ENCODE peak calls at places on chromosomes 3 and 15, in nine cellular contexts. One of them, this sample, is unnamed.

GRCh38 chr3:127674793-127675189 is 2.0 kb downstream of the ABTB1 start:
- DNase-seq in trophoblast cell: no peak
- DNase-seq in right lobe of liver: peak; percentile 14
- DNase-seq in retinal pigment epithelial cell: no peak
- DNase-seq in NAMALWA: no peak
- DNase-seq in BE2C: peak; percentile 3
- DNase-seq in stimulated activated CD4-positive, alpha-beta T cell treated with anti-CD3 and anti-CD28 coated beads, Interleukin-12 subunit alpha, Interleukin-12 subunit beta, amount 100 ng/mL, for 24 hours: no peak
- DNase-seq in GM12892: no peak
- DNase-seq in neural progenitor cell: no peak
- DNase-seq in this sample: no peak

GRCh38 chr3:114364806-114365205 is 71.0 kb downstream of the TIGIT start:
- DNase-seq in GM12892: no peak
- DNase-seq in NAMALWA: no peak
- DNase-seq in right lobe of liver: no peak
- DNase-seq in stimulated activated CD4-positive, alpha-beta T cell treated with anti-CD3 and anti-CD28 coated beads, Interleukin-12 subunit alpha, Interleukin-12 subunit beta, amount 100 ng/mL, for 24 hours: no peak
- DNase-seq in trophoblast cell: no peak
- DNase-seq in neural progenitor cell: peak; percentile 10
- DNase-seq in BE2C: no peak
- DNase-seq in retinal pigment epithelial cell: no peak
- DNase-seq in this sample: no peak

GRCh38 chr3:179194931-179195330 is 46.8 kb downstream of the PIK3CA start:
- DNase-seq in GM12892: no peak
- DNase-seq in NAMALWA: no peak
- DNase-seq in trophoblast cell: peak; percentile 78
- DNase-seq in neural progenitor cell: no peak
- DNase-seq in retinal pigment epithelial cell: no peak
- DNase-seq in right lobe of liver: no peak
- DNase-seq in BE2C: no peak
- DNase-seq in stimulated activated CD4-positive, alpha-beta T cell treated with anti-CD3 and anti-CD28 coated beads, Interleukin-12 subunit alpha, Interleukin-12 subunit beta, amount 100 ng/mL, for 24 hours: no peak
- DNase-seq in this sample: no peak

GRCh38 chr3:44509393-44509921 is 32.0 kb upstream of the ZNF445 start:
- DNase-seq in retinal pigment epithelial cell: no peak
- DNase-seq in neural progenitor cell: peak; percentile 56
- DNase-seq in GM12892: no peak
- DNase-seq in stimulated activated CD4-positive, alpha-beta T cell treated with anti-CD3 and anti-CD28 coated beads, Interleukin-12 subunit alpha, Interleukin-12 subunit beta, amount 100 ng/mL, for 24 hours: no peak
- DNase-seq in right lobe of liver: no peak
- DNase-seq in trophoblast cell: no peak
- DNase-seq in NAMALWA: no peak
- DNase-seq in BE2C: no peak
- DNase-seq in this sample: no peak

GRCh38 chr3:184629555-184630160 is 68.1 kb downstream of the EPHB3 start:
- DNase-seq in right lobe of liver: no peak
- DNase-seq in retinal pigment epithelial cell: no peak
- DNase-seq in trophoblast cell: no peak
- DNase-seq in NAMALWA: no peak
- DNase-seq in stimulated activated CD4-positive, alpha-beta T cell treated with anti-CD3 and anti-CD28 coated beads, Interleukin-12 subunit alpha, Interleukin-12 subunit beta, amount 100 ng/mL, for 24 hours: no peak
- DNase-seq in GM12892: no peak
- DNase-seq in BE2C: peak; percentile 27
- DNase-seq in neural progenitor cell: peak; percentile 77
- DNase-seq in this sample: no peak

GRCh38 chr15:85406916-85407315 is 26.5 kb downstream of the AKAP13 start:
- DNase-seq in NAMALWA: no peak
- DNase-seq in trophoblast cell: peak; percentile 60
- DNase-seq in neural progenitor cell: no peak
- DNase-seq in stimulated activated CD4-positive, alpha-beta T cell treated with anti-CD3 and anti-CD28 coated beads, Interleukin-12 subunit alpha, Interleukin-12 subunit beta, amount 100 ng/mL, for 24 hours: no peak
- DNase-seq in BE2C: no peak
- DNase-seq in retinal pigment epithelial cell: no peak
- DNase-seq in right lobe of liver: no peak
- DNase-seq in GM12892: no peak
- DNase-seq in this sample: no peak

GRCh38 chr3:53837331-53837730 is 8.9 kb downstream of the CHDH start:
- DNase-seq in NAMALWA: no peak
- DNase-seq in BE2C: no peak
- DNase-seq in neural progenitor cell: no peak
- DNase-seq in trophoblast cell: no peak
- DNase-seq in stimulated activated CD4-positive, alpha-beta T cell treated with anti-CD3 and anti-CD28 coated beads, Interleukin-12 subunit alpha, Interleukin-12 subunit beta, amount 100 ng/mL, for 24 hours: no peak
- DNase-seq in retinal pigment epithelial cell: no peak
- DNase-seq in GM12892: no peak
- DNase-seq in right lobe of liver: no peak
- DNase-seq in this sample: peak; percentile 84

GRCh38 chr3:138459619-138460535 is 25.5 kb downstream of the ESYT3 start:
- DNase-seq in neural progenitor cell: no peak
- DNase-seq in NAMALWA: no peak
- DNase-seq in trophoblast cell: no peak
- DNase-seq in right lobe of liver: no peak
- DNase-seq in stimulated activated CD4-positive, alpha-beta T cell treated with anti-CD3 and anti-CD28 coated beads, Interleukin-12 subunit alpha, Interleukin-12 subunit beta, amount 100 ng/mL, for 24 hours: no peak
- DNase-seq in GM12892: no peak
- DNase-seq in BE2C: no peak
- DNase-seq in retinal pigment epithelial cell: no peak
- DNase-seq in this sample: peak; percentile 36

GRCh38 chr3:45426161-45426560 is 37.8 kb downstream of the LARS2 start:
- DNase-seq in stimulated activated CD4-positive, alpha-beta T cell treated with anti-CD3 and anti-CD28 coated beads, Interleukin-12 subunit alpha, Interleukin-12 subunit beta, amount 100 ng/mL, for 24 hours: no peak
- DNase-seq in neural progenitor cell: peak; percentile 73
- DNase-seq in BE2C: no peak
- DNase-seq in NAMALWA: no peak
- DNase-seq in right lobe of liver: no peak
- DNase-seq in retinal pigment epithelial cell: no peak
- DNase-seq in trophoblast cell: no peak
- DNase-seq in GM12892: no peak
- DNase-seq in this sample: peak; percentile 63

GRCh38 chr3:59327324-59327939 is 277.6 kb upstream of the CFAP20DC start:
- DNase-seq in trophoblast cell: no peak
- DNase-seq in right lobe of liver: no peak
- DNase-seq in retinal pigment epithelial cell: peak; percentile 99
- DNase-seq in stimulated activated CD4-positive, alpha-beta T cell treated with anti-CD3 and anti-CD28 coated beads, Interleukin-12 subunit alpha, Interleukin-12 subunit beta, amount 100 ng/mL, for 24 hours: no peak
- DNase-seq in GM12892: no peak
- DNase-seq in NAMALWA: no peak
- DNase-seq in BE2C: no peak
- DNase-seq in neural progenitor cell: peak; percentile 68
- DNase-seq in this sample: no peak

GRCh38 chr3:194225988-194226663 is 90.2 kb downstream of the HES1 start:
- DNase-seq in retinal pigment epithelial cell: no peak
- DNase-seq in GM12892: no peak
- DNase-seq in NAMALWA: no peak
- DNase-seq in BE2C: no peak
- DNase-seq in stimulated activated CD4-positive, alpha-beta T cell treated with anti-CD3 and anti-CD28 coated beads, Interleukin-12 subunit alpha, Interleukin-12 subunit beta, amount 100 ng/mL, for 24 hours: no peak
- DNase-seq in neural progenitor cell: no peak
- DNase-seq in trophoblast cell: no peak
- DNase-seq in right lobe of liver: no peak
- DNase-seq in this sample: no peak

GRCh38 chr3:127410678-127411077 is 122.8 kb upstream of the PRR20G start:
- DNase-seq in GM12892: no peak
- DNase-seq in right lobe of liver: no peak
- DNase-seq in NAMALWA: no peak
- DNase-seq in stimulated activated CD4-positive, alpha-beta T cell treated with anti-CD3 and anti-CD28 coated beads, Interleukin-12 subunit alpha, Interleukin-12 subunit beta, amount 100 ng/mL, for 24 hours: no peak
- DNase-seq in trophoblast cell: no peak
- DNase-seq in BE2C: no peak
- DNase-seq in retinal pigment epithelial cell: no peak
- DNase-seq in neural progenitor cell: no peak
- DNase-seq in this sample: no peak

GRCh38 chr3:169286992-169287391 is 376.5 kb downstream of the MECOM start:
- DNase-seq in NAMALWA: no peak
- DNase-seq in retinal pigment epithelial cell: no peak
- DNase-seq in trophoblast cell: no peak
- DNase-seq in right lobe of liver: no peak
- DNase-seq in GM12892: no peak
- DNase-seq in BE2C: peak; percentile 23
- DNase-seq in neural progenitor cell: no peak
- DNase-seq in stimulated activated CD4-positive, alpha-beta T cell treated with anti-CD3 and anti-CD28 coated beads, Interleukin-12 subunit alpha, Interleukin-12 subunit beta, amount 100 ng/mL, for 24 hours: no peak
- DNase-seq in this sample: no peak

GRCh38 chr3:69079269-69080159 is 651 bp downstream of the UBA3 start:
- DNase-seq in right lobe of liver: peak; percentile 35
- DNase-seq in BE2C: peak; percentile 33
- DNase-seq in stimulated activated CD4-positive, alpha-beta T cell treated with anti-CD3 and anti-CD28 coated beads, Interleukin-12 subunit alpha, Interleukin-12 subunit beta, amount 100 ng/mL, for 24 hours: no peak
- DNase-seq in GM12892: no peak
- DNase-seq in neural progenitor cell: peak; percentile 62
- DNase-seq in NAMALWA: peak; percentile 18
- DNase-seq in trophoblast cell: no peak
- DNase-seq in retinal pigment epithelial cell: no peak
- DNase-seq in this sample: no peak

GRCh38 chr3:43814461-43814860 is 123.7 kb downstream of the ABHD5 start:
- DNase-seq in trophoblast cell: no peak
- DNase-seq in GM12892: no peak
- DNase-seq in right lobe of liver: no peak
- DNase-seq in stimulated activated CD4-positive, alpha-beta T cell treated with anti-CD3 and anti-CD28 coated beads, Interleukin-12 subunit alpha, Interleukin-12 subunit beta, amount 100 ng/mL, for 24 hours: no peak
- DNase-seq in retinal pigment epithelial cell: no peak
- DNase-seq in neural progenitor cell: no peak
- DNase-seq in BE2C: no peak
- DNase-seq in NAMALWA: no peak
- DNase-seq in this sample: no peak

GRCh38 chr3:76997733-76998132 is 42.2 kb upstream of the ROBO2 start:
- DNase-seq in neural progenitor cell: no peak
- DNase-seq in retinal pigment epithelial cell: no peak
- DNase-seq in GM12892: no peak
- DNase-seq in stimulated activated CD4-positive, alpha-beta T cell treated with anti-CD3 and anti-CD28 coated beads, Interleukin-12 subunit alpha, Interleukin-12 subunit beta, amount 100 ng/mL, for 24 hours: no peak
- DNase-seq in BE2C: no peak
- DNase-seq in trophoblast cell: no peak
- DNase-seq in right lobe of liver: no peak
- DNase-seq in NAMALWA: no peak
- DNase-seq in this sample: no peak

GRCh38 chr3:123745184-123745855 is 138.8 kb downstream of the MYLK start:
- DNase-seq in retinal pigment epithelial cell: no peak
- DNase-seq in neural progenitor cell: no peak
- DNase-seq in GM12892: no peak
- DNase-seq in BE2C: no peak
- DNase-seq in stimulated activated CD4-positive, alpha-beta T cell treated with anti-CD3 and anti-CD28 coated beads, Interleukin-12 subunit alpha, Interleukin-12 subunit beta, amount 100 ng/mL, for 24 hours: no peak
- DNase-seq in right lobe of liver: no peak
- DNase-seq in NAMALWA: no peak
- DNase-seq in trophoblast cell: no peak
- DNase-seq in this sample: no peak

GRCh38 chr3:66910721-66911120 is 87.4 kb upstream of the KBTBD8 start:
- DNase-seq in NAMALWA: no peak
- DNase-seq in GM12892: no peak
- DNase-seq in neural progenitor cell: no peak
- DNase-seq in right lobe of liver: no peak
- DNase-seq in trophoblast cell: no peak
- DNase-seq in stimulated activated CD4-positive, alpha-beta T cell treated with anti-CD3 and anti-CD28 coated beads, Interleukin-12 subunit alpha, Interleukin-12 subunit beta, amount 100 ng/mL, for 24 hours: no peak
- DNase-seq in BE2C: no peak
- DNase-seq in retinal pigment epithelial cell: no peak
- DNase-seq in this sample: no peak

GRCh38 chr15:73344051-73344450 is 24.7 kb downstream of the HCN4 start:
- DNase-seq in retinal pigment epithelial cell: no peak
- DNase-seq in right lobe of liver: no peak
- DNase-seq in BE2C: no peak
- DNase-seq in NAMALWA: no peak
- DNase-seq in stimulated activated CD4-positive, alpha-beta T cell treated with anti-CD3 and anti-CD28 coated beads, Interleukin-12 subunit alpha, Interleukin-12 subunit beta, amount 100 ng/mL, for 24 hours: no peak
- DNase-seq in neural progenitor cell: no peak
- DNase-seq in GM12892: no peak
- DNase-seq in trophoblast cell: no peak
- DNase-seq in this sample: no peak

GRCh38 chr15:40274350-40275274 is 8.3 kb downstream of the ANKRD63 start:
- DNase-seq in neural progenitor cell: peak; percentile 92
- DNase-seq in NAMALWA: peak; percentile 90
- DNase-seq in right lobe of liver: peak; percentile 85
- DNase-seq in trophoblast cell: peak; percentile 75
- DNase-seq in retinal pigment epithelial cell: no peak
- DNase-seq in stimulated activated CD4-positive, alpha-beta T cell treated with anti-CD3 and anti-CD28 coated beads, Interleukin-12 subunit alpha, Interleukin-12 subunit beta, amount 100 ng/mL, for 24 hours: peak; percentile 75
- DNase-seq in GM12892: peak; percentile 80
- DNase-seq in BE2C: peak; percentile 86
- DNase-seq in this sample: peak; percentile 85

GRCh38 chr15:78372880-78373279 is 32.7 kb downstream of the CRABP1 start:
- DNase-seq in GM12892: no peak
- DNase-seq in retinal pigment epithelial cell: no peak
- DNase-seq in BE2C: no peak
- DNase-seq in NAMALWA: no peak
- DNase-seq in right lobe of liver: peak; percentile 69
- DNase-seq in trophoblast cell: no peak
- DNase-seq in neural progenitor cell: no peak
- DNase-seq in stimulated activated CD4-positive, alpha-beta T cell treated with anti-CD3 and anti-CD28 coated beads, Interleukin-12 subunit alpha, Interleukin-12 subunit beta, amount 100 ng/mL, for 24 hours: no peak
- DNase-seq in this sample: no peak

GRCh38 chr3:131485116-131485515 is 17.7 kb downstream of the MRPL3 start:
- DNase-seq in neural progenitor cell: no peak
- DNase-seq in NAMALWA: no peak
- DNase-seq in right lobe of liver: no peak
- DNase-seq in retinal pigment epithelial cell: peak; percentile 22
- DNase-seq in BE2C: no peak
- DNase-seq in trophoblast cell: no peak
- DNase-seq in GM12892: no peak
- DNase-seq in stimulated activated CD4-positive, alpha-beta T cell treated with anti-CD3 and anti-CD28 coated beads, Interleukin-12 subunit alpha, Interleukin-12 subunit beta, amount 100 ng/mL, for 24 hours: no peak
- DNase-seq in this sample: no peak

GRCh38 chr3:70737656-70738309 is 425.3 kb upstream of the MDFIC2 start:
- DNase-seq in right lobe of liver: no peak
- DNase-seq in trophoblast cell: no peak
- DNase-seq in stimulated activated CD4-positive, alpha-beta T cell treated with anti-CD3 and anti-CD28 coated beads, Interleukin-12 subunit alpha, Interleukin-12 subunit beta, amount 100 ng/mL, for 24 hours: no peak
- DNase-seq in GM12892: no peak
- DNase-seq in NAMALWA: no peak
- DNase-seq in neural progenitor cell: no peak
- DNase-seq in retinal pigment epithelial cell: no peak
- DNase-seq in BE2C: no peak
- DNase-seq in this sample: no peak

GRCh38 chr15:48021336-48022086 is 99.3 kb upstream of the SLC24A5 start:
- DNase-seq in retinal pigment epithelial cell: peak; percentile 41
- DNase-seq in GM12892: no peak
- DNase-seq in stimulated activated CD4-positive, alpha-beta T cell treated with anti-CD3 and anti-CD28 coated beads, Interleukin-12 subunit alpha, Interleukin-12 subunit beta, amount 100 ng/mL, for 24 hours: no peak
- DNase-seq in right lobe of liver: no peak
- DNase-seq in neural progenitor cell: no peak
- DNase-seq in trophoblast cell: peak; percentile 21
- DNase-seq in BE2C: no peak
- DNase-seq in NAMALWA: no peak
- DNase-seq in this sample: no peak

GRCh38 chr3:134860141-134860540 is 65.1 kb downstream of the EPHB1 start:
- DNase-seq in neural progenitor cell: no peak
- DNase-seq in NAMALWA: no peak
- DNase-seq in right lobe of liver: no peak
- DNase-seq in trophoblast cell: no peak
- DNase-seq in BE2C: peak; percentile 56
- DNase-seq in GM12892: no peak
- DNase-seq in retinal pigment epithelial cell: no peak
- DNase-seq in stimulated activated CD4-positive, alpha-beta T cell treated with anti-CD3 and anti-CD28 coated beads, Interleukin-12 subunit alpha, Interleukin-12 subunit beta, amount 100 ng/mL, for 24 hours: no peak
- DNase-seq in this sample: no peak

GRCh38 chr15:78322243-78322642 is 17.9 kb upstream of the CRABP1 start:
- DNase-seq in GM12892: no peak
- DNase-seq in retinal pigment epithelial cell: no peak
- DNase-seq in BE2C: peak; percentile 58
- DNase-seq in right lobe of liver: no peak
- DNase-seq in trophoblast cell: no peak
- DNase-seq in neural progenitor cell: no peak
- DNase-seq in stimulated activated CD4-positive, alpha-beta T cell treated with anti-CD3 and anti-CD28 coated beads, Interleukin-12 subunit alpha, Interleukin-12 subunit beta, amount 100 ng/mL, for 24 hours: no peak
- DNase-seq in NAMALWA: no peak
- DNase-seq in this sample: peak; percentile 40

GRCh38 chr3:59704292-59704691 is 654.5 kb upstream of the CFAP20DC start:
- DNase-seq in retinal pigment epithelial cell: no peak
- DNase-seq in GM12892: no peak
- DNase-seq in neural progenitor cell: no peak
- DNase-seq in stimulated activated CD4-positive, alpha-beta T cell treated with anti-CD3 and anti-CD28 coated beads, Interleukin-12 subunit alpha, Interleukin-12 subunit beta, amount 100 ng/mL, for 24 hours: no peak
- DNase-seq in NAMALWA: no peak
- DNase-seq in BE2C: no peak
- DNase-seq in trophoblast cell: no peak
- DNase-seq in right lobe of liver: no peak
- DNase-seq in this sample: no peak

GRCh38 chr3:32593903-32594525 is 23.4 kb upstream of the DYNC1LI1 start:
- DNase-seq in right lobe of liver: no peak
- DNase-seq in retinal pigment epithelial cell: no peak
- DNase-seq in trophoblast cell: no peak
- DNase-seq in neural progenitor cell: no peak
- DNase-seq in GM12892: no peak
- DNase-seq in NAMALWA: no peak
- DNase-seq in stimulated activated CD4-positive, alpha-beta T cell treated with anti-CD3 and anti-CD28 coated beads, Interleukin-12 subunit alpha, Interleukin-12 subunit beta, amount 100 ng/mL, for 24 hours: no peak
- DNase-seq in BE2C: no peak
- DNase-seq in this sample: no peak

GRCh38 chr15:59380902-59381610 is 8.4 kb upstream of the MYO1E start:
- DNase-seq in GM12892: no peak
- DNase-seq in right lobe of liver: no peak
- DNase-seq in stimulated activated CD4-positive, alpha-beta T cell treated with anti-CD3 and anti-CD28 coated beads, Interleukin-12 subunit alpha, Interleukin-12 subunit beta, amount 100 ng/mL, for 24 hours: no peak
- DNase-seq in retinal pigment epithelial cell: no peak
- DNase-seq in NAMALWA: no peak
- DNase-seq in BE2C: no peak
- DNase-seq in trophoblast cell: peak; percentile 78
- DNase-seq in neural progenitor cell: peak; percentile 24
- DNase-seq in this sample: no peak

GRCh38 chr3:141830508-141830907 is 45.9 kb upstream of the ATP1B3 start:
- DNase-seq in neural progenitor cell: no peak
- DNase-seq in NAMALWA: no peak
- DNase-seq in trophoblast cell: no peak
- DNase-seq in BE2C: peak; percentile 47
- DNase-seq in retinal pigment epithelial cell: no peak
- DNase-seq in GM12892: no peak
- DNase-seq in stimulated activated CD4-positive, alpha-beta T cell treated with anti-CD3 and anti-CD28 coated beads, Interleukin-12 subunit alpha, Interleukin-12 subunit beta, amount 100 ng/mL, for 24 hours: no peak
- DNase-seq in right lobe of liver: no peak
- DNase-seq in this sample: no peak

GRCh38 chr3:136490646-136491405 is 240.7 kb downstream of the PCCB start:
- DNase-seq in stimulated activated CD4-positive, alpha-beta T cell treated with anti-CD3 and anti-CD28 coated beads, Interleukin-12 subunit alpha, Interleukin-12 subunit beta, amount 100 ng/mL, for 24 hours: no peak
- DNase-seq in neural progenitor cell: no peak
- DNase-seq in BE2C: no peak
- DNase-seq in trophoblast cell: no peak
- DNase-seq in right lobe of liver: no peak
- DNase-seq in GM12892: no peak
- DNase-seq in NAMALWA: no peak
- DNase-seq in retinal pigment epithelial cell: no peak
- DNase-seq in this sample: no peak